ENCODE peak calls at places on chromosomes 13 and 19, in four cellular contexts. L, X, V and H are unnamed samples.

GRCh38 chr19:5891572-5891937 is 12.0 kb downstream of the NDUFA11 start:
- DNase-seq in X (no peak), V (no peak), L (no peak), H (no peak)

GRCh38 chr13:48411281-48412099 is 1.4 kb downstream of the LPAR6 start:
- DNase-seq in X (no peak), V (no peak), L (no peak), H (no peak)

GRCh38 chr19:49850487-49851342 is at the start of gene PTOV1:
- DNase-seq in X (peak), L (peak), V (peak), H (peak)

GRCh38 chr19:16068696-16069259 is 7.5 kb upstream of the TPM4 start:
- DNase-seq in V (no peak), L (no peak), X (no peak), H (no peak)

GRCh38 chr13:97307882-97308624 is 85.9 kb downstream of the MBNL2 start:
- DNase-seq in L (no peak), X (no peak), V (peak), H (no peak)

GRCh38 chr19:17719730-17720486 is 628 bp downstream of the MAP1S start:
- DNase-seq in L (peak), X (no peak), V (no peak), H (no peak)

GRCh38 chr13:112895521-112896465 is 73.2 kb upstream of the MCF2L start:
- DNase-seq in L (no peak), V (no peak), X (no peak), H (no peak)

GRCh38 chr13:31107109-31107508 is 54.6 kb downstream of the HSPH1 start:
- DNase-seq in X (no peak), L (no peak), V (no peak), H (no peak)

GRCh38 chr19:46065486-46065885 is 24.7 kb upstream of the IGFL4 start:
- DNase-seq in L (no peak), X (no peak), V (peak), H (no peak)